ENCODE peak calls at places on chromosomes 16 and 17, in six cellular contexts. E is CD8-positive, alpha-beta T cell; O is SK-N-SH; Y is tibial artery; G is left ventricle myocardium inferior; I is mesendoderm. K is an unnamed sample.
A peak's percentile ranks its signal among the peaks of the same experiment; 100 is the strongest.

GRCh38 chr16:30743690-30744089 is 4.5 kb upstream of the PHKG2 start:
- DNase-seq in E (no peak), O (no peak), Y (no peak), G (peak; percentile 55), I (no peak), K (no peak)

GRCh38 chr16:85664580-85665372 is 24.0 kb downstream of the GINS2 start:
- DNase-seq in E (no peak), O (no peak), Y (no peak), G (no peak), I (no peak), K (no peak)

GRCh38 chr16:28157768-28158535 is 53.8 kb downstream of the XPO6 start:
- DNase-seq in E (no peak), O (no peak), Y (no peak), G (no peak), I (no peak), K (no peak)

GRCh38 chr16:55543470-55543869 is 23.0 kb upstream of the CAPNS2 start:
- DNase-seq in E (no peak), O (peak; percentile 16), Y (no peak), G (no peak), I (peak; percentile 35), K (no peak)

GRCh38 chr16:75029854-75030253 is 31.0 kb downstream of the ZNRF1 start:
- DNase-seq in E (no peak), O (no peak), Y (no peak), G (no peak), I (no peak), K (no peak)

GRCh38 chr16:31402687-31403086 is 9.6 kb downstream of the ITGAD start:
- DNase-seq in E (no peak), O (no peak), Y (no peak), G (no peak), I (no peak), K (no peak)

GRCh38 chr16:31301708-31302400 is 42.1 kb downstream of the ITGAM start:
- DNase-seq in E (no peak), O (no peak), Y (no peak), G (no peak), I (no peak), K (no peak)

GRCh38 chr17:50587571-50587970 is 27.1 kb downstream of the CACNA1G start:
- DNase-seq in E (no peak), O (no peak), Y (no peak), G (no peak), I (no peak), K (no peak)

GRCh38 chr17:58352843-58353719 is 1.1 kb upstream of the SUPT4H1 start:
- DNase-seq in E (no peak), O (peak; percentile 61), Y (peak; percentile 82), G (no peak), I (peak; percentile 81), K (no peak)

GRCh38 chr17:50225693-50226092 is 24.3 kb upstream of the COL1A1 start:
- DNase-seq in E (no peak), O (no peak), Y (no peak), G (no peak), I (no peak), K (no peak)

GRCh38 chr17:35486920-35487727 is 38.6 kb upstream of the SLFN13 start:
- DNase-seq in E (peak; percentile 80), O (no peak), Y (no peak), G (peak; percentile 41), I (no peak), K (no peak)

GRCh38 chr16:11251525-11252481 is 4.2 kb downstream of the SOCS1 start:
- DNase-seq in E (peak; percentile 89), O (no peak), Y (no peak), G (no peak), I (no peak), K (no peak)

GRCh38 chr16:79218358-79218757 is 382.2 kb downstream of the MAF start:
- DNase-seq in E (no peak), O (no peak), Y (no peak), G (no peak), I (no peak), K (no peak)
- H3K4me1 ChIP-seq in E (no peaks in the 10 kb centered on the region), O (no peaks in the 10 kb centered on the region), Y (no peaks in the 10 kb centered on the region), G (peaks cover 8% of the 10 kb centered on the region), I (peaks cover 2% of the 10 kb centered on the region), K (no peaks in the 10 kb centered on the region)

GRCh38 chr16:81833751-81834150 is 54.7 kb downstream of the PLCG2 start:
- DNase-seq in E (no peak), O (no peak), Y (no peak), G (no peak), I (no peak), K (no peak)

GRCh38 chr16:81834868-81835267 is 55.8 kb downstream of the PLCG2 start:
- DNase-seq in E (no peak), O (no peak), Y (no peak), G (no peak), I (no peak), K (no peak)

GRCh38 chr16:81832801-81833547 is 53.9 kb downstream of the PLCG2 start:
- DNase-seq in E (no peak), O (no peak), Y (no peak), G (no peak), I (no peak), K (peak; percentile 35)

GRCh38 chr16:81831722-81832126 is 52.6 kb downstream of the PLCG2 start:
- DNase-seq in E (peak; percentile 69), O (no peak), Y (peak; percentile 70), G (peak; percentile 40), I (peak; percentile 43), K (peak; percentile 60)

GRCh38 chr16:81830845-81831600 is 51.9 kb downstream of the PLCG2 start:
- DNase-seq in E (no peak), O (no peak), Y (peak; percentile 4), G (no peak), I (no peak), K (no peak)
- H3K4me1 ChIP-seq in E (peaks cover 18% of the 10 kb centered on the region), O (no peaks in the 10 kb centered on the region), Y (no peaks in the 10 kb centered on the region), G (no peaks in the 10 kb centered on the region), I (peaks cover 3% of the 10 kb centered on the region), K (no peaks in the 10 kb centered on the region)

DNA sequence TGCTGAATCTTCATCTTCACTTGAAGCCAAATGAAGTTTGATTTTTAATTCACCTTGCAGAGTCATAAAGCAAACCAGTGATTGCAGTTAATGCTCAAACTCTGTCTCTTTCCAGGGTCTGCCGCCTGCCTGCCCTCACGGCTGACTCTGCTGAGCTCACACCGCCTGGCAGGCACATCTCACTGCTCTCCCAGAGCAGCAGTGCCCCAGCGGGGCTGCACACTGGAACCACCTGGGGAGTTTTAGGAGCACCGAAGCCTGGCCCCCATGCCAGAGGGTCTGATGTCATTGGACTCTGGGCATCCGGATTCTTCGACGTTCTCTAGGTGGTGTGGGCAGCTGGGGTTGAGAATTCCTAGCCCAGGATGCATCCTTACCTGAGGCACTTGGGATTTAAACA is 438.2 kb upstream of the CCL2 start:
- DNase-seq in E (no peak), O (no peak), Y (no peak), G (no peak), I (no peak), K (no peak)
- H3K4me1 ChIP-seq in E (no peaks in the 10 kb centered on the region), O (no peaks in the 10 kb centered on the region), Y (no peaks in the 10 kb centered on the region), G (no peaks in the 10 kb centered on the region), I (no peaks in the 10 kb centered on the region), K (no peaks in the 10 kb centered on the region)

DNA sequence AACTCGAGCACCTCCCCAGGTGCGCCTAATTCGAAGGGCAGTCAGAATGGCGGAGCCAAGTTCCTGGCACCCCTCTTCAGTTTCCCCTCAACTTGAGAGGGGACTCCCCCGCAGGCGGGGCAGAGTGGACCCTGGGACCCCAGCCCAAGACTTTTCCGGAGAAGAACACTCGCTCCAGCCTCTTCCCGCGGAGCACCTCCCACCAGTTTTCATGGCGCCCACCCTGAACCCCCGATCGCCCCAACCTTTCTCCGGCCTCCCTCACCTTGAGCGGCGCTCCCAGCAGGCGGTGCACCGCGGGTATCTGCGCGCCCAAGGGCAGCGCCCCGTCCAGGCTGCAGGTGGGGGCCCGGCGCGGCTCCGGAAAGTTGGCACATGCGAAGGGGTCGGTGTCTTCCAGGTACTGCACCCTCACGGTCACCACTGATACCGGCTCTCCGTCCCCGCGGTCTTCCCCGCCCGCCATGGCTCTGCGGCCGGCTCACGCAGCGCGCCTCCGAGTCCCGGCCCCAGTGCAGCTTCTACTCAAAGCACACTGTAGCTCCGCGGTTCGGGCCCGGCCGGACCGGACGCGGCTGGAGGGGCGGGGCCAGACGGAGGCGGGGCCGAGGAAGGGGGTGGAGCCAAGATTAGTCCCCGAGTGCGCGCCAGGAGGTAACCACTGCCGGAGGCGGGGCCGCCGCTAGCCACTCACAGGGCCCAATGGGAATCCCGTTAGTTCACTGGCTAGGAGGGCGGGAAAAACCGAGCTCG is at the start of gene FHOD1:
- DNase-seq in E (peak; percentile 95), O (peak; percentile 93), Y (peak; percentile 99), G (peak; percentile 99), I (peak; percentile 96), K (peak; percentile 92)
- H3K4me1 ChIP-seq in E (peaks cover 47% of the 10 kb centered on the region), O (peaks cover 46% of the 10 kb centered on the region), Y (no peaks in the 10 kb centered on the region), G (peaks cover 75% of the 10 kb centered on the region), I (peaks cover 21% of the 10 kb centered on the region), K (no peaks in the 10 kb centered on the region)

DNA sequence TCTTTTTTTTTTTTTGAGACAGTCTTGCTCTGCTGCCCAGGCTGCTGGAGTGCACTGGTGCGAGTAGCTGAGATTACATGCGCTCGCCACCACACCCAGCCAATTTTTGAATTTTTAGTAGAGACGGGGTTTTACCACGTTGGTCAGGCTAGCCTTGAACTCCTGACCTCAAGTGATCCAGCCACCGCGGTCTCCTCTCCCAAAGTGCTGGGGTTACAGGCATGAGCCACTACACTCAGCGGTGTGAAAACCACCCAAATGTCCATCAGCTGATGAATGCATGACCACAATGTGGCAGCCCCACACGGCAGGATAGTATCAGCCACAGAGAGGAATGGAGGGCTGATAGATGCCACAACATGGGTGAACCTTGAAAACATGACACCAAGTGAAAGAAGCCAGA is 2.1 kb downstream of the P2RX5 start:
- DNase-seq in E (peak; percentile 42), O (no peak), Y (no peak), G (no peak), I (no peak), K (no peak)
- H3K4me1 ChIP-seq in E (peaks cover 15% of the 10 kb centered on the region), O (no peaks in the 10 kb centered on the region), Y (peaks cover 4% of the 10 kb centered on the region), G (peaks cover 31% of the 10 kb centered on the region), I (no peaks in the 10 kb centered on the region), K (peaks cover 7% of the 10 kb centered on the region)

GRCh38 chr17:17668358-17668757 is 12.9 kb upstream of the RAI1 start:
- DNase-seq in E (no peak), O (no peak), Y (no peak), G (no peak), I (no peak), K (no peak)

GRCh38 chr17:17667947-17668346 is 13.3 kb upstream of the RAI1 start:
- DNase-seq in E (no peak), O (no peak), Y (no peak), G (no peak), I (no peak), K (no peak)

GRCh38 chr17:17665255-17665654 is 16.0 kb upstream of the RAI1 start:
- DNase-seq in E (no peak), O (no peak), Y (no peak), G (no peak), I (no peak), K (no peak)

GRCh38 chr17:17666111-17666714 is 15.0 kb upstream of the RAI1 start:
- DNase-seq in E (no peak), O (no peak), Y (no peak), G (no peak), I (no peak), K (no peak)

DNA sequence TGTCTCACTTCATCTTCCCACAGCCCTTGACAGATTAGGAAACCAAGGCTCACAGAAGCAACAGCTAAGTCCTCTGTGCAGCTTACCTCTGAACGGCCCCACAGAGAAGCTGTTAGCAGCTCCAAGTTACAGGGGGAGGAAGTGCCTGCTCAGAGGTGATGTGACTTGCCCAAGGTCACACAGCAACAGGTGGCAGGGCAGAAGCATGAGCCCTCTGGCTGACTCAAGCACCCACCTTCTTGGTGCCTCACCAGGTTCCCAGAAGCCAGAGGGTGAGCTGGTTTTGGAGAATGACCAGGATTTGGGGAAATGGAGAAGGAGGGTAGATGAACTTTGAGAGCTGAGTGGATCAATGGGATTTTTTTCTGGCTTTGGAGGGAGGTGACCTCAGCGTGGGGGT is 14.0 kb upstream of the RAI1 start:
- DNase-seq in E (no peak), O (no peak), Y (no peak), G (no peak), I (no peak), K (no peak)
- H3K4me1 ChIP-seq in E (peaks cover 15% of the 10 kb centered on the region), O (no peaks in the 10 kb centered on the region), Y (no peaks in the 10 kb centered on the region), G (peaks cover 19% of the 10 kb centered on the region), I (peaks cover 4% of the 10 kb centered on the region), K (no peaks in the 10 kb centered on the region)